ENCODE peak calls at places on chromosomes 16 and 17, in four cellular contexts. One of them, this sample, is unnamed.

GRCh38 chr17:27920569-27920968 is 27.4 kb upstream of the LYRM9 start:
- DNase-seq in nephron progenitor cell: no peak
- DNase-seq in GM10248: no peak
- DNase-seq in neural crest cell: no peak
- DNase-seq in this sample: no peak

GRCh38 chr17:36048061-36048460 is 16.0 kb upstream of the CCL18 start:
- DNase-seq in nephron progenitor cell: no peak
- DNase-seq in GM10248: no peak
- DNase-seq in neural crest cell: no peak
- DNase-seq in this sample: no peak

GRCh38 chr17:4230142-4230541 is 33.6 kb downstream of the ANKFY1 start:
- DNase-seq in nephron progenitor cell: no peak
- DNase-seq in GM10248: no peak
- DNase-seq in neural crest cell: no peak
- DNase-seq in this sample: no peak

GRCh38 chr17:14331200-14331981 is 30.5 kb downstream of the HS3ST3B1 start:
- DNase-seq in nephron progenitor cell: no peak
- DNase-seq in GM10248: no peak
- DNase-seq in neural crest cell: no peak
- DNase-seq in this sample: no peak

GRCh38 chr16:11094075-11094593 is 149.8 kb downstream of the CLEC16A start:
- DNase-seq in nephron progenitor cell: no peak
- DNase-seq in GM10248: peak; percentile 73
- DNase-seq in neural crest cell: no peak
- DNase-seq in this sample: no peak

GRCh38 chr17:44122825-44123355 is 551 bp downstream of the HDAC5 start:
- DNase-seq in nephron progenitor cell: no peak
- DNase-seq in GM10248: no peak
- DNase-seq in neural crest cell: no peak
- DNase-seq in this sample: no peak

GRCh38 chr16:5504028-5504758 is 406.6 kb upstream of the EEF2KMT start:
- DNase-seq in nephron progenitor cell: no peak
- DNase-seq in GM10248: no peak
- DNase-seq in neural crest cell: no peak
- DNase-seq in this sample: no peak

GRCh38 chr17:17915183-17915582 is 57.0 kb downstream of the TOM1L2 start:
- DNase-seq in nephron progenitor cell: no peak
- DNase-seq in GM10248: no peak
- DNase-seq in neural crest cell: no peak
- DNase-seq in this sample: no peak

GRCh38 chr17:17942846-17943245 is 29.4 kb downstream of the TOM1L2 start:
- DNase-seq in nephron progenitor cell: no peak
- DNase-seq in GM10248: no peak
- DNase-seq in neural crest cell: no peak
- DNase-seq in this sample: no peak

GRCh38 chr17:80219777-80220708 is at the start of the genes SGSH and SLC26A11:
- DNase-seq in nephron progenitor cell: peak; percentile 97
- DNase-seq in GM10248: peak; percentile 87
- DNase-seq in neural crest cell: peak; percentile 82
- DNase-seq in this sample: no peak

GRCh38 chr17:36722121-36722902 is 120.9 kb downstream of the MRM1 start:
- DNase-seq in nephron progenitor cell: peak; percentile 86
- DNase-seq in GM10248: peak; percentile 88
- DNase-seq in neural crest cell: peak; percentile 77
- DNase-seq in this sample: no peak

GRCh38 chr17:15896277-15896676 is 48.7 kb upstream of the ADORA2B start:
- DNase-seq in nephron progenitor cell: no peak
- DNase-seq in GM10248: no peak
- DNase-seq in neural crest cell: no peak
- DNase-seq in this sample: no peak

DNA sequence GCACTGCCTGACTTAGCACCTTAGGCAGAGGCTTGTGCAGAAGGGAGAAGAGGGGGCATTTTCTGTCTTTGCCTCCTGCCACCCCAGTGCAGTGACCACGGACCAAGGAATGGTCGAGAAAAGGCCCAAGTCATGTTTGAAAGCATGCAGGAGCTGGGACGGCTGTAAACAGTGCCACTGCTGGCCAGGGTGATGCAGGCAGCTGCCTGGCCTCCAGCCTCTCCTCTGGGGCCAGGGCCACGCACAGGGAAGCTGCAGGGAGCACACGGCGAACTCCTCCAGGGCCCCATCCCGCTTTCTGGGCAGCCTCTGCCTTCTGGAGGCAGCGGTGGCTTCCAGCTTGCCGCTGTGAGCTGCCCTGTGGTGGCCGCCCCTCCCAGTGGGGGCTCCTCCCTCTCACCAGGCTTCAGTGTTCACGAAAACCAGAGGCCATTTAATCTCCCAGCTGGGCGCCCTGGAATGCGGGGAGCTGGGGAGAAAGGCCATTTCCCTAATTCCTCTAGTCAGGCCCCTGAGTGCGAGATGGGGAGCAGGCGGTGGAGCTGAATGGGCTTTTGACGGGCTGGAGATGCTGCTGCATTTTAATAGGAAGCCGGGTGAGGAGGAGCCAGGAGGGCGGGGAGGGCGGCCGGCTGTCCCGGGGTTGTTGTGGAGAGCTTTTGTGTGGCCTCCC is 28.8 kb upstream of the DNAI2 start:
- DNase-seq in nephron progenitor cell: peak; percentile 66
- DNase-seq in GM10248: no peak
- DNase-seq in neural crest cell: peak; percentile 60
- DNase-seq in this sample: no peak
- TF ChIP-seq CTCF in nephron progenitor cell: no peak
- TF ChIP-seq CTCF in GM10248: no peak
- TF ChIP-seq CTCF in neural crest cell: no peak
- TF ChIP-seq CTCF in this sample: no peak

GRCh38 chr17:81393684-81394376 is 1.4 kb upstream of the BAHCC1 start:
- DNase-seq in nephron progenitor cell: peak; percentile 100
- DNase-seq in GM10248: peak; percentile 79
- DNase-seq in neural crest cell: peak; percentile 100
- DNase-seq in this sample: peak; percentile 88
- TF ChIP-seq CTCF in nephron progenitor cell: peak; percentile 36
- TF ChIP-seq CTCF in GM10248: no peak
- TF ChIP-seq CTCF in neural crest cell: peak; percentile 43
- TF ChIP-seq CTCF in this sample: peak; percentile 17

DNA sequence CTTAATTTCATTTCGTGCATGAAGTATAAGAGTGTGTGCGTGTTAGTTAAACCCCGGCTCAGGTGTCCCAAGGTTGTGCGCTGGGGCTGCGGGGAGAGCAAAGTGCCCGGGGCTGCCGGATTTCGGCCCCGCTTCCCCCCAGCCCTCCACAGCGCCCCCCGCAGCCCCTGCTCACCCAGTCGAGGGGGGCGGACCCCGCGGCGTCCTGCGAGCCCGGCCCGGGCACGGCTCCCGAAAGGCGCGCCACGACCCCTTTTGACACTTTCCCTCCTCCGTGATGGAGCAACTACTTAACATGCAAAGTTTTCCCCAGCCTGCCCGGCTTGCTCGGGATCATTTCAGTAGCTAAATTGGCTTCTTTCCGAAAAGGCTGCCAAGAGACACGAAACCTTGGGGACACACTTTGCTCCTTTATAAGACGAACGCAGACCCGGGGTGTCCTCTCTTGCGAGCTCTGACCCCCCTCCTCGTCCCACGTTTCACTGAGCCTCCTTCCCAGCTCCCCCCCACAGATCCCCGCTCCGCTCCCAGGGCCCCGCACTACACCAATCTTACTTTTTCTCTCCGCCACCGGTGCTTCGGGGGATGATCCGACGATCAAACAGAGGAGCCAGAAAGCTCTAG is 589 bp downstream of the C17orf58 start:
- DNase-seq in nephron progenitor cell: peak; percentile 60
- DNase-seq in GM10248: peak; percentile 37
- DNase-seq in neural crest cell: no peak
- DNase-seq in this sample: no peak
- TF ChIP-seq CTCF in nephron progenitor cell: no peak
- TF ChIP-seq CTCF in GM10248: no peak
- TF ChIP-seq CTCF in neural crest cell: no peak
- TF ChIP-seq CTCF in this sample: no peak

DNA sequence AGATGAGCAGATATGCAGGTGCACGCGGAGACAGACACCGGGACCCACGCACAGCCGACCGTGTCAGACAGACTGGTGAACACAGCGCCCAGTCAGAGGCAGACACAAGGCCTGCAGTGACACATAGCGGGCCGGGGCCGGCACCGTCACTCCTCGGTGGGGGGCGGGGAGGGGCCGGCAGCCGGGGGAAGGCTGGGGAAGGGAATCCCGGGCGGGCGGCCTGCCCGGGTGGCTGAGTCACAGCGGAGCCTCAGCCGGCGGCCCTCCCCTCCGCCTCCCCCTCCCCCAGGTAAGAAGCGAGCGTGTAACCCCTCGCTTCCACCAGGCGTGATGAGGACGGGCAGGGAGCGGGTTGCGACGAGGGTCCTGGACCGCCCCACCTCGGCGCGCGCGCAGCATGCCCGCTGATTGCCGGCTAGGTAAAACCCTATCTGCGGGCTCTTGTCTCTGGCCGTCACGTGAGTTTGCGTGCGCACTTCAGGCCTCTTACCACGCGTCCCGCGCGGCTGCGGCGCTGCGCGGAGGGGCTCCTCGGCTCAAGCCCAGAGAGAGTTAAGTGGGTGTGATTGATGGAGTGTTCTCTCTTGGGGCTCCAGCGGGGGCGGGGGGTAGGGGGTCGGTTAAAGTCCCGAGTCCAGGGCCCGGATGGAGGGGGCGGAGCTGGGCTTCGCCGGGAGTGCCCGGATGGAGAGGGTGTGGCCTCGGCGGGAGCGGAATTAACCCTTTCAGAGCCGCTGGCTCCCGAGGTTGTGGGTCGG is 7.8 kb downstream of the KDM6B start:
- DNase-seq in nephron progenitor cell: peak; percentile 96
- DNase-seq in GM10248: peak; percentile 78
- DNase-seq in neural crest cell: peak; percentile 95
- DNase-seq in this sample: no peak
- TF ChIP-seq CTCF in nephron progenitor cell: no peak
- TF ChIP-seq CTCF in GM10248: peak; percentile 18
- TF ChIP-seq CTCF in neural crest cell: peak; percentile 19
- TF ChIP-seq CTCF in this sample: peak; percentile 18

DNA sequence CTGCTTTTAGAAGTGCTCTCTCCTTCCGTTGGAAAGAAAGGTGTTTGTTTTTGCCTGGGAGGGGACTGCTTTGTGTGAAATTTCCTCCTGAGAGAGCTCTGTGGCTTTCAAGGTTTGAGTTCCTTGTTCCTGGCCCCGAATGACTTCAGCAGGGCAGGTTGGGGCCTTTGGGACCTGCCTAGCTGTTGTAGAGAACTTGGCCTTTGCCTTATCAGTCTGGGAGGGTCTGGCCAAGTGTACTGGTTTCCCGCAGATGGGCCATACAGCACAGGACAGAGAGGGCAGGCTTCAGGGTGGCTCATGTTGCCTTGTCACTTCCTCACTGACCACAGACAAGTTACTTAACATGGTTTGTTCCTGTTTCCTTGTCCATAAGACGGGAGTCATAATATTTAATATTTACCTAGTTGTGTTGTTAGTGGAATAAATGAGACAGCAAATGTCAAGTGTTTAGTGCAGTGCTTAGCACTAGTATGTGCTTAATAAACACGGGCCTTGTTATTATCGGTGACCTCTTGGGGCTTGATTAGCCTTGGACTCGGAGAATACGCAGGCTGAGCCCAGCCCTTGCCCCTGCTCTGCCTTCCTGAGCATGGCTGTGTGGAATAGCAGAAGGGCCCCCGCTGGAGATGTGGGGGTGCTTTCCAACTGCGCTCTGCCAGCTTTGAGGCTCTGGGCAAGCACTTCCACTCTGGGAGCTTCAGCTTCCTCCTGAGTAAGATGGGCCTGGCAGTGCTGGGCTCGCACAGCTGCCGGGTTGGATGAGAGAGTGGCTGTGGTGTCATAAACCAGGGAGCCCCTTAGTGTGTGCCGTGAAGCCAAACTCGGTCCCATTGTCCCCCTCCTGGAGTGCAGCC is 6.6 kb downstream of the PRSS8 start:
- DNase-seq in nephron progenitor cell: no peak
- DNase-seq in GM10248: no peak
- DNase-seq in neural crest cell: no peak
- DNase-seq in this sample: no peak
- TF ChIP-seq CTCF in nephron progenitor cell: no peak
- TF ChIP-seq CTCF in GM10248: no peak
- TF ChIP-seq CTCF in neural crest cell: no peak
- TF ChIP-seq CTCF in this sample: no peak

GRCh38 chr17:78944956-78945355 is 19.8 kb upstream of the TIMP2 start:
- DNase-seq in nephron progenitor cell: no peak
- DNase-seq in GM10248: no peak
- DNase-seq in neural crest cell: no peak
- DNase-seq in this sample: no peak

GRCh38 chr17:78944026-78944425 is 18.8 kb upstream of the TIMP2 start:
- DNase-seq in nephron progenitor cell: no peak
- DNase-seq in GM10248: no peak
- DNase-seq in neural crest cell: no peak
- DNase-seq in this sample: no peak

GRCh38 chr17:78947235-78948153 is 22.3 kb upstream of the TIMP2 start:
- DNase-seq in nephron progenitor cell: no peak
- DNase-seq in GM10248: no peak
- DNase-seq in neural crest cell: no peak
- DNase-seq in this sample: no peak

GRCh38 chr17:78946131-78946530 is 20.9 kb upstream of the TIMP2 start:
- DNase-seq in nephron progenitor cell: no peak
- DNase-seq in GM10248: no peak
- DNase-seq in neural crest cell: no peak
- DNase-seq in this sample: no peak

GRCh38 chr17:78946631-78947030 is 21.4 kb upstream of the TIMP2 start:
- DNase-seq in nephron progenitor cell: no peak
- DNase-seq in GM10248: no peak
- DNase-seq in neural crest cell: no peak
- DNase-seq in this sample: no peak
- TF ChIP-seq CTCF in nephron progenitor cell: no peak
- TF ChIP-seq CTCF in GM10248: no peak
- TF ChIP-seq CTCF in neural crest cell: no peak
- TF ChIP-seq CTCF in this sample: no peak

GRCh38 chr16:82630688-82631087 is 3.9 kb downstream of the CDH13 start:
- DNase-seq in nephron progenitor cell: no peak
- DNase-seq in GM10248: no peak
- DNase-seq in neural crest cell: no peak
- DNase-seq in this sample: no peak
- TF ChIP-seq CTCF in nephron progenitor cell: no peak
- TF ChIP-seq CTCF in GM10248: peak; percentile 23
- TF ChIP-seq CTCF in neural crest cell: no peak
- TF ChIP-seq CTCF in this sample: peak; percentile 25

DNA sequence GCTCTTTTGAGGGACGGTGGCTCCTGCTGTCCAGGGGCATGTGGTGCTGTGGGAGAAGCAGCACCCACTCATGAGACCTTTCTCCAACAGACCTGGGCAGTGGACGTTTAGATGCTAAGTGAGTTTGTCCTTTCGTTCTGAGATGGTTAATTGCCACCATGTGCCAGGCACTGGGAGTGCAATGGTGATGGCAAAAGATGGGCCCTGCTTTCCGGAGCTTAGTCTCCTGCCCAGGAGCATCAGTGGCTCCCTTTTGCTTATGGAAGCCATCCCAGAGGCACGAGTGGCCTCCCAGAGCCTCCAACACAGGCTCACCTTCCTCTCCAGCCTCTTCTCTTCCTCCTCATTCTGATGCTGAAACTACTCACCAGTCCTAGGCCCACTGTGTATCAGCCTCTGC is 28.4 kb downstream of the CASKIN2 start:
- DNase-seq in nephron progenitor cell: no peak
- DNase-seq in GM10248: no peak
- DNase-seq in neural crest cell: no peak
- DNase-seq in this sample: no peak
- TF ChIP-seq CTCF in nephron progenitor cell: no peak
- TF ChIP-seq CTCF in GM10248: no peak
- TF ChIP-seq CTCF in neural crest cell: no peak
- TF ChIP-seq CTCF in this sample: no peak

GRCh38 chr16:27642753-27643152 is 92.8 kb downstream of the KATNIP start:
- DNase-seq in nephron progenitor cell: no peak
- DNase-seq in GM10248: no peak
- DNase-seq in neural crest cell: no peak
- DNase-seq in this sample: no peak
- TF ChIP-seq CTCF in nephron progenitor cell: no peak
- TF ChIP-seq CTCF in GM10248: peak; percentile 11
- TF ChIP-seq CTCF in neural crest cell: peak; percentile 42
- TF ChIP-seq CTCF in this sample: no peak

GRCh38 chr16:68335175-68335574 is 24.4 kb downstream of the PRMT7 start:
- DNase-seq in nephron progenitor cell: no peak
- DNase-seq in GM10248: no peak
- DNase-seq in neural crest cell: no peak
- DNase-seq in this sample: no peak
- TF ChIP-seq CTCF in nephron progenitor cell: no peak
- TF ChIP-seq CTCF in GM10248: no peak
- TF ChIP-seq CTCF in neural crest cell: no peak
- TF ChIP-seq CTCF in this sample: no peak